ENCODE peak calls at places on chromosomes 1 and 21, in nine cellular contexts. P is stimulated activated naive CD4-positive, alpha-beta T cell; U is ELF-1; T is uterus; V is AG08395; R is mucosa of descending colon; E is tibial nerve; Z is activated T-cell treated with anti-CD3 and anti-CD28 coated beads for 1 hour; H is kidney. F is an unnamed sample.

GRCh38 chr1:1435911-1436633 is 582 bp downstream of the VWA1 start:
- DNase-seq in V (no peak), T (peak), P (no peak), E (no peak), R (peak), U (no peak), H (peak), Z (no peak), F (no peak)

GRCh38 chr1:158509471-158510161 is 37.6 kb downstream of the OR10R2 start:
- DNase-seq in U (no peak), P (no peak), Z (no peak), T (no peak), E (no peak), R (no peak), H (no peak), V (no peak), F (no peak)

GRCh38 chr21:45545691-45546531 is 3.7 kb upstream of the SLC19A1 start:
- DNase-seq in E (no peak), P (no peak), Z (no peak), V (no peak), H (peak), R (no peak), T (peak), U (no peak), F (no peak)

GRCh38 chr1:183859865-183860264 is 54.9 kb downstream of the RGL1 start:
- DNase-seq in V (no peak), T (no peak), Z (no peak), P (no peak), U (no peak), E (no peak), H (no peak), R (no peak), F (no peak)

GRCh38 chr1:98398649-98399048 is 262.9 kb upstream of the SNX7 start:
- DNase-seq in Z (no peak), V (peak), E (no peak), R (no peak), T (no peak), P (no peak), H (no peak), U (no peak), F (no peak)

GRCh38 chr1:12316331-12316730 is 86.5 kb downstream of the VPS13D start:
- DNase-seq in U (no peak), R (no peak), T (no peak), Z (no peak), V (peak), H (no peak), P (no peak), E (no peak), F (no peak)

GRCh38 chr1:245690946-245691456 is 536.2 kb downstream of the KIF26B start:
- DNase-seq in E (no peak), H (no peak), R (no peak), Z (no peak), V (no peak), U (no peak), P (no peak), T (no peak), F (no peak)

GRCh38 chr1:46687095-46687659 is 15.5 kb downstream of the TEX38 start:
- DNase-seq in R (peak), P (no peak), T (peak), V (peak), H (peak), U (no peak), E (peak), Z (no peak), F (no peak)

GRCh38 chr1:192439373-192440025 is 122.7 kb downstream of the RGS21 start:
- DNase-seq in H (no peak), R (no peak), P (no peak), T (no peak), U (no peak), V (peak), E (no peak), Z (no peak), F (no peak)

GRCh38 chr1:4562321-4562720 is 92.1 kb upstream of the AJAP1 start:
- DNase-seq in V (no peak), U (no peak), E (no peak), H (no peak), P (no peak), T (no peak), Z (no peak), R (no peak), F (no peak)

GRCh38 chr1:12400030-12400693 is 170.3 kb downstream of the VPS13D start:
- DNase-seq in T (no peak), Z (no peak), V (no peak), U (no peak), P (no peak), H (no peak), R (no peak), E (no peak), F (no peak)

GRCh38 chr1:167651161-167651693 is 21.2 kb downstream of the RCSD1 start:
- DNase-seq in Z (no peak), V (no peak), P (no peak), H (no peak), R (no peak), E (no peak), T (no peak), U (no peak), F (no peak)

F was measured in T-helper 9 cell.